ENCODE peak calls at places on chromosomes 3 and 15, in eight cellular contexts. One of them, this sample, is unnamed.

GRCh38 chr3:191686626-191687025 is 225.7 kb downstream of the PYDC2 start:
- DNase-seq in COR-L47: no peak
- DNase-seq in OCI-LY7: no peak
- DNase-seq in stimulated activated CD4-positive, alpha-beta T cell treated with anti-CD3 and anti-CD28 coated beads, Interleukin-4, amount 100 ng/mL, for 24 hours: no peak
- DNase-seq in ecto neural progenitor cell: no peak
- DNase-seq in NCI-H510A treated with DMSO at 0.1 percent for 48 hours: no peak
- DNase-seq in activated T-cell treated with anti-CD3 and anti-CD28 coated beads for 4 hours: no peak
- DNase-seq in NCI-H1694 treated with DMSO at 0.1 percent for 48 hours: no peak
- DNase-seq in this sample: no peak

GRCh38 chr3:106862067-106862466 is 515.2 kb upstream of the CCDC54 start:
- DNase-seq in OCI-LY7: no peak
- DNase-seq in ecto neural progenitor cell: no peak
- DNase-seq in stimulated activated CD4-positive, alpha-beta T cell treated with anti-CD3 and anti-CD28 coated beads, Interleukin-4, amount 100 ng/mL, for 24 hours: no peak
- DNase-seq in NCI-H510A treated with DMSO at 0.1 percent for 48 hours: no peak
- DNase-seq in COR-L47: no peak
- DNase-seq in NCI-H1694 treated with DMSO at 0.1 percent for 48 hours: peak
- DNase-seq in activated T-cell treated with anti-CD3 and anti-CD28 coated beads for 4 hours: no peak
- DNase-seq in this sample: no peak

GRCh38 chr3:41688595-41689380 is 273.1 kb downstream of the ULK4 start:
- DNase-seq in activated T-cell treated with anti-CD3 and anti-CD28 coated beads for 4 hours: no peak
- DNase-seq in stimulated activated CD4-positive, alpha-beta T cell treated with anti-CD3 and anti-CD28 coated beads, Interleukin-4, amount 100 ng/mL, for 24 hours: no peak
- DNase-seq in NCI-H510A treated with DMSO at 0.1 percent for 48 hours: no peak
- DNase-seq in NCI-H1694 treated with DMSO at 0.1 percent for 48 hours: no peak
- DNase-seq in OCI-LY7: no peak
- DNase-seq in ecto neural progenitor cell: no peak
- DNase-seq in COR-L47: no peak
- DNase-seq in this sample: no peak

GRCh38 chr3:8651418-8652322 is 7.1 kb upstream of the SSUH2 start:
- DNase-seq in stimulated activated CD4-positive, alpha-beta T cell treated with anti-CD3 and anti-CD28 coated beads, Interleukin-4, amount 100 ng/mL, for 24 hours: no peak
- DNase-seq in COR-L47: no peak
- DNase-seq in activated T-cell treated with anti-CD3 and anti-CD28 coated beads for 4 hours: no peak
- DNase-seq in NCI-H1694 treated with DMSO at 0.1 percent for 48 hours: no peak
- DNase-seq in NCI-H510A treated with DMSO at 0.1 percent for 48 hours: no peak
- DNase-seq in ecto neural progenitor cell: no peak
- DNase-seq in OCI-LY7: no peak
- DNase-seq in this sample: no peak

GRCh38 chr3:47848599-47849117 is 45.7 kb downstream of the DHX30 start:
- DNase-seq in stimulated activated CD4-positive, alpha-beta T cell treated with anti-CD3 and anti-CD28 coated beads, Interleukin-4, amount 100 ng/mL, for 24 hours: no peak
- DNase-seq in NCI-H1694 treated with DMSO at 0.1 percent for 48 hours: no peak
- DNase-seq in NCI-H510A treated with DMSO at 0.1 percent for 48 hours: no peak
- DNase-seq in OCI-LY7: no peak
- DNase-seq in ecto neural progenitor cell: no peak
- DNase-seq in activated T-cell treated with anti-CD3 and anti-CD28 coated beads for 4 hours: no peak
- DNase-seq in COR-L47: no peak
- DNase-seq in this sample: no peak

GRCh38 chr3:39443530-39443929 is 23.9 kb upstream of the MOBP start:
- DNase-seq in NCI-H1694 treated with DMSO at 0.1 percent for 48 hours: no peak
- DNase-seq in NCI-H510A treated with DMSO at 0.1 percent for 48 hours: no peak
- DNase-seq in OCI-LY7: no peak
- DNase-seq in activated T-cell treated with anti-CD3 and anti-CD28 coated beads for 4 hours: no peak
- DNase-seq in stimulated activated CD4-positive, alpha-beta T cell treated with anti-CD3 and anti-CD28 coated beads, Interleukin-4, amount 100 ng/mL, for 24 hours: no peak
- DNase-seq in ecto neural progenitor cell: no peak
- DNase-seq in COR-L47: no peak
- DNase-seq in this sample: no peak

GRCh38 chr3:196288141-196288460 is 575 bp upstream of the PCYT1A start:
- DNase-seq in OCI-LY7: no peak
- DNase-seq in ecto neural progenitor cell: no peak
- DNase-seq in NCI-H510A treated with DMSO at 0.1 percent for 48 hours: peak
- DNase-seq in stimulated activated CD4-positive, alpha-beta T cell treated with anti-CD3 and anti-CD28 coated beads, Interleukin-4, amount 100 ng/mL, for 24 hours: no peak
- DNase-seq in NCI-H1694 treated with DMSO at 0.1 percent for 48 hours: no peak
- DNase-seq in activated T-cell treated with anti-CD3 and anti-CD28 coated beads for 4 hours: no peak
- DNase-seq in COR-L47: no peak
- DNase-seq in this sample: no peak

GRCh38 chr3:116001063-116001765 is 377.9 kb downstream of the GAP43 start:
- DNase-seq in NCI-H510A treated with DMSO at 0.1 percent for 48 hours: no peak
- DNase-seq in ecto neural progenitor cell: no peak
- DNase-seq in COR-L47: no peak
- DNase-seq in stimulated activated CD4-positive, alpha-beta T cell treated with anti-CD3 and anti-CD28 coated beads, Interleukin-4, amount 100 ng/mL, for 24 hours: no peak
- DNase-seq in activated T-cell treated with anti-CD3 and anti-CD28 coated beads for 4 hours: no peak
- DNase-seq in OCI-LY7: no peak
- DNase-seq in NCI-H1694 treated with DMSO at 0.1 percent for 48 hours: no peak
- DNase-seq in this sample: no peak

GRCh38 chr15:90268415-90268814 is 2.9 kb downstream of the NGRN start:
- DNase-seq in activated T-cell treated with anti-CD3 and anti-CD28 coated beads for 4 hours: no peak
- DNase-seq in ecto neural progenitor cell: no peak
- DNase-seq in COR-L47: no peak
- DNase-seq in stimulated activated CD4-positive, alpha-beta T cell treated with anti-CD3 and anti-CD28 coated beads, Interleukin-4, amount 100 ng/mL, for 24 hours: no peak
- DNase-seq in NCI-H1694 treated with DMSO at 0.1 percent for 48 hours: no peak
- DNase-seq in OCI-LY7: no peak
- DNase-seq in NCI-H510A treated with DMSO at 0.1 percent for 48 hours: peak
- DNase-seq in this sample: peak

GRCh38 chr15:40510201-40510600 is 39.4 kb downstream of the CHST14 start:
- DNase-seq in ecto neural progenitor cell: no peak
- DNase-seq in NCI-H1694 treated with DMSO at 0.1 percent for 48 hours: no peak
- DNase-seq in NCI-H510A treated with DMSO at 0.1 percent for 48 hours: no peak
- DNase-seq in activated T-cell treated with anti-CD3 and anti-CD28 coated beads for 4 hours: no peak
- DNase-seq in COR-L47: no peak
- DNase-seq in OCI-LY7: no peak
- DNase-seq in stimulated activated CD4-positive, alpha-beta T cell treated with anti-CD3 and anti-CD28 coated beads, Interleukin-4, amount 100 ng/mL, for 24 hours: no peak
- DNase-seq in this sample: no peak

GRCh38 chr3:11245827-11246662 is 26.2 kb upstream of the ATG7 start:
- DNase-seq in NCI-H1694 treated with DMSO at 0.1 percent for 48 hours: no peak
- DNase-seq in ecto neural progenitor cell: no peak
- DNase-seq in OCI-LY7: no peak
- DNase-seq in activated T-cell treated with anti-CD3 and anti-CD28 coated beads for 4 hours: no peak
- DNase-seq in COR-L47: no peak
- DNase-seq in stimulated activated CD4-positive, alpha-beta T cell treated with anti-CD3 and anti-CD28 coated beads, Interleukin-4, amount 100 ng/mL, for 24 hours: no peak
- DNase-seq in NCI-H510A treated with DMSO at 0.1 percent for 48 hours: no peak
- DNase-seq in this sample: no peak

This sample was measured in KBM-7.